ENCODE peak calls at places on chromosomes 1 and 21, in eight cellular contexts. E is kidney, X is endothelial cell, T is progenitor cell of endocrine pancreas, O is heart right ventricle, L is neural crest cell, G is colonic mucosa, H is Calu3. W is an unnamed sample.

GRCh38 chr1:180949616-180950000 is 36.9 kb downstream of the KIAA1614 start:
- DNase-seq in X (no peak), O (no peak), T (no peak), G (no peak), H (no peak), E (no peak), L (no peak), W (no peak)

GRCh38 chr1:234896477-234897364 is 231.9 kb downstream of the TOMM20 start:
- DNase-seq in T (no peak), H (no peak), X (no peak), G (no peak), L (no peak), E (no peak), O (no peak), W (no peak)

GRCh38 chr1:203173566-203173965 is 2.1 kb downstream of the MYBPH start:
- DNase-seq in X (no peak), T (no peak), O (no peak), E (peak), L (no peak), H (no peak), G (no peak), W (peak)

GRCh38 chr1:205442051-205442721 is 13.7 kb downstream of the BLACAT1 start:
- DNase-seq in L (no peak), H (peak), G (no peak), E (peak), O (no peak), T (no peak), X (no peak), W (no peak)

GRCh38 chr1:31444725-31445448 is 31.9 kb downstream of the SERINC2 start:
- DNase-seq in O (no peak), H (peak), E (no peak), X (no peak), L (no peak), T (no peak), G (peak), W (no peak)

GRCh38 chr1:204975021-204975420 is 68.0 kb upstream of the CNTN2 start:
- DNase-seq in L (no peak), X (no peak), E (no peak), G (no peak), O (no peak), H (no peak), T (no peak), W (no peak)

GRCh38 chr1:228471762-228472398 is 15.3 kb upstream of the RNF187 start:
- DNase-seq in H (no peak), E (no peak), G (peak), L (no peak), X (no peak), O (no peak), T (no peak), W (no peak)

GRCh38 chr1:205576011-205576410 is 55.8 kb downstream of the ELK4 start:
- DNase-seq in T (no peak), X (no peak), L (no peak), O (no peak), E (no peak), G (peak), H (no peak), W (no peak)

GRCh38 chr1:224266105-224266935 is 63.7 kb downstream of the NVL start:
- DNase-seq in E (no peak), H (no peak), T (no peak), L (no peak), G (no peak), O (no peak), X (no peak), W (no peak)

GRCh38 chr21:31366825-31367224 is 22.8 kb upstream of the TIAM1 start:
- DNase-seq in E (no peak), X (no peak), T (no peak), O (no peak), G (no peak), L (no peak), H (peak), W (no peak)

GRCh38 chr1:202200112-202200548 is 6.5 kb downstream of the LGR6 start:
- DNase-seq in H (peak), G (peak), O (no peak), T (no peak), L (no peak), E (no peak), X (no peak), W (no peak)

GRCh38 chr21:35933466-35933865 is 126.9 kb downstream of the SETD4 start:
- DNase-seq in L (no peak), G (no peak), O (peak), X (no peak), H (no peak), E (peak), T (no peak), W (no peak)

GRCh38 chr1:7585216-7585907 is 185.7 kb upstream of the VAMP3 start:
- DNase-seq in E (peak), O (no peak), H (no peak), T (no peak), X (no peak), L (no peak), G (no peak), W (no peak)

GRCh38 chr1:9670085-9670484 is 18.6 kb downstream of the PIK3CD start:
- DNase-seq in L (no peak), H (no peak), G (no peak), O (no peak), X (no peak), E (no peak), T (no peak), W (no peak)

GRCh38 chr1:65769621-65770020 is 23.1 kb upstream of the PDE4B start:
- DNase-seq in X (no peak), L (no peak), O (no peak), H (no peak), G (no peak), E (no peak), T (no peak), W (no peak)

GRCh38 chr1:25540750-25541350 is 2.6 kb upstream of the LDLRAP1 start:
- DNase-seq in O (no peak), L (no peak), H (no peak), T (no peak), G (no peak), E (no peak), X (no peak), W (peak)

DNA sequence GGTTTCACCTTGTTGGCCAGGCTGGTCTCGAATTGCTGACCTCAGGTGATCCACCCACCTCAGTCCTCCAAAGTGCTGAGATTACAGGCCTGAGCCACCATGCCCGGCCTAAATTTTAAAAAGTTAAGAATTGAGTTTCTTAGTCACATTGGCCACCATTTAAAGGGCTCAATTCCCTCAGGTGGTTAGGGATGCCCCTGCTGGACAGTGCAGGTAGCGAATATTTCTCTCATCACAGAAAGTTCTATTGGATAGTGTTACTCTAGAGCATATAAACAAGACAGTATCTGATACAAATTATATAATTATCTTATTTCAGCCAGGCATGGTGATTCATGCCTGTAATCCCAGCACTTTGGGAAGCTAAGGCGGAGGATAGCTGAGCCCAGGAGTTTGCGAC is 320.2 kb downstream of the ZP4 start:
- DNase-seq in H (no peak), E (no peak), G (no peak), L (no peak), T (no peak), X (no peak), O (no peak), W (no peak)
- TF ChIP-seq CTCF in H (no peak), E (no peak), G (no peak), L (peak), T (peak), X (peak), O (no peak), W (peak)

GRCh38 chr1:46490603-46491499 is 1.2 kb downstream of the DMBX1 start:
- DNase-seq in L (peak), E (peak), X (no peak), G (no peak), T (no peak), H (no peak), O (no peak), W (no peak)
- TF ChIP-seq CTCF in L (no peak), E (no peak), X (no peak), G (no peak), T (no peak), H (no peak), O (no peak), W (no peak)

DNA sequence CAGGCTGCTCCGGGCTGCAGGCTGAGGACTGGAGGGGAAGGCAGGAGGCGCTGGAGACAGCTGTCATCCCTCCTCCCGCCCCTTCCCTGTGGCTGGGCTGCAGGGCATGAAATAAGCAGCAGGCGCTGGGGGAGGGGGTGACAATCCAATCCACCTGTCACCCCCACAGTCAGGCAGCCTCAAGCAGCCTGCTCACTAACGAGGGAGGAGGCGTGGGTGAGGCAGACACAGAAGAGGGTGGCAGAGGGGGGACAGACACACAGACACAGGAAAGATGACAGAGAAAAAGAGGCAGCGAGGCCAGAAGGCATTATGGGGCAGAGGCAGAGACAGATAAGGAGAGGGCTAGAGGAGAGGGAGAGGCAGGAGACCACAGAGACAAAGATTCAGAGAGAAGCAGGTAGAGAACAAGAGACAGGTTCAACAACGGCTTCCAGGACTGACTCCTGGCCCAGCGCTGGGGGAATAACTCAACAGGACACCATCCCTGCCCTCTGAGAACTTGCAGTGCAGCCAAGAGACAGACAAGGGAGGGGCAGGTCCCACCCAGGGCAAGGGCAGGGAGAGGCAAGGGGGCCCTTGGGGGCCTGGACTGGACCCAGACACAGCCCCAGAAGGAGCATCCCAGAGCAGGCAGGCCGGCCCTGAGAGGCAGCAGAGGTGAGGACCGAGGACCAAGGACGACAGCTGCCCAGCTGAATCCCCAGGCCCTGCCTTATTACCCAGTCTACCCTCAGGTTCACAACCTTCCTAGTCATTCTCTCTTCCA is 11.2 kb downstream of the MEF2D start:
- DNase-seq in T (no peak), L (no peak), X (no peak), E (no peak), O (peak), H (no peak), G (no peak), W (peak)
- TF ChIP-seq CTCF in T (no peak), L (no peak), X (no peak), E (no peak), O (peak), H (no peak), G (no peak), W (no peak)

DNA sequence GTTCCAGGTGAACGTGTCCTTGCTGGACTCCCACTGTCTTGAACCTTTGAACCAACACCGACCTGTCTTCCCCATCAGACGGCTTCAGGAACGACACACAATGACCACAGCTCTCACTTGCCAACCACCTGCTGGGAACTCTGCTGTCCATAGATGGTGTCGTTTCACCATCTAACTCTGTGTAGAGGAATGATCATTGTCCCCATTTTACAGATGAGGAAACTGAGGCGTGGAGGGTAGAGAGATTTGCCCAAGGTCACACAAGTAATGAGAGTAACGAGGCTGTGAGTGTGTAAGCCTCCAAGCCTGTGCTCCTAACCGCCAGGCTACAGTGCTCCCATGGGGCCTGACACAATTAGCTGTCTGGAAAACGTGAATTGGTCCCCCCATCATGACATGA is 9.9 kb upstream of the PLEKHG5 start:
- DNase-seq in O (no peak), T (no peak), G (no peak), H (no peak), X (no peak), L (no peak), E (no peak), W (no peak)
- TF ChIP-seq CTCF in O (no peak), T (no peak), G (no peak), H (no peak), X (no peak), L (no peak), E (no peak), W (no peak)

GRCh38 chr1:244901400-244901799 is 37.1 kb upstream of the HNRNPU start:
- DNase-seq in T (no peak), L (no peak), G (no peak), E (no peak), H (no peak), X (no peak), O (no peak), W (no peak)

GRCh38 chr1:244897476-244898254 is 33.3 kb upstream of the HNRNPU start:
- DNase-seq in L (no peak), O (no peak), G (no peak), E (no peak), T (no peak), H (no peak), X (no peak), W (no peak)

GRCh38 chr1:244893836-244894235 is 29.5 kb upstream of the HNRNPU start:
- DNase-seq in O (no peak), L (no peak), X (no peak), G (no peak), T (no peak), E (no peak), H (no peak), W (no peak)

DNA sequence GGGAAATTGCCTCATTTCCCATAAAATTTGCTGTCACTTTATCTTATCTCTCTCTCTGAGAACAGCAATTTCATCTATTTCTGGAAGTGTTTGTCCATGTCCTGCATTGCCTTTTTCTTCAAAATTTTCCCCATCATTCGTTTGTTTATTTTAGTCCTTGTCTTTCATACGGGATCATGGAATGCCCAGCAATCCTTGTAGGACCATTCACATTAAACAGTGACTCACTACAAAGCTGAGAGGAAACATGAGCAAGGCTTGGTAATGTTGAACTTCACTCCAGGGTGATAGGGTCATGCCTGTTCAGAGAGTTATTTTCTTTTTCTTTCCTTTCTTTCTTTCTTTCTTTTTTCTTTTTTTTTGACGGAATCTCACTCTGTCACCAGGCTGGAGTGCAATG is 32.2 kb upstream of the HNRNPU start:
- DNase-seq in O (no peak), H (no peak), X (no peak), L (no peak), G (no peak), T (no peak), E (no peak), W (no peak)
- TF ChIP-seq CTCF in O (no peak), H (no peak), X (no peak), L (no peak), G (no peak), T (no peak), E (no peak), W (no peak)

DNA sequence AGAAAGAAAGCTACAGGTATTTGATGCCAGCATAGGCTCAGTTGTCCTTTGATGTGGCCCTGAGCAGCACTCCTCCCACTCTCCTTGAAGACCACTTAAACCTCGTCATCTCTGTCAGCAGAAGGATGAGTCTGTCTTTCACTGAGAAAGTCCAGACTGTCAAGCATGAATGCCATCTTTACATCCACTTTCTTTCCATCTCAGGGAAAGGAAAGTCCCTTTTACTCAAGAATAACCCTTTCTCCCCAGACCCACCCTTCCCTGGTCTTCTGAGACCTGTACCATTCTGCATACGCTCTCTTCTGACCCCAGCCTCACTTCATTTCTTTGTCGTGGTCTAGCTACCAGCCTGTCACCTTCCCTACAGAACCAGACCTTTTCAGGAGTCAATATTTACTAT is 4.0 kb upstream of the ELAPOR1 start:
- DNase-seq in X (no peak), O (no peak), G (no peak), H (no peak), L (no peak), T (no peak), E (no peak), W (no peak)
- TF ChIP-seq CTCF in X (no peak), O (no peak), G (no peak), H (no peak), L (no peak), T (no peak), E (no peak), W (no peak)

GRCh38 chr1:90723561-90724108 is 6.5 kb upstream of the BARHL2 start:
- DNase-seq in L (no peak), T (no peak), E (no peak), G (no peak), O (no peak), X (peak), H (peak), W (peak)
- TF ChIP-seq CTCF in L (peak), T (peak), E (no peak), G (no peak), O (no peak), X (peak), H (peak), W (peak)

DNA sequence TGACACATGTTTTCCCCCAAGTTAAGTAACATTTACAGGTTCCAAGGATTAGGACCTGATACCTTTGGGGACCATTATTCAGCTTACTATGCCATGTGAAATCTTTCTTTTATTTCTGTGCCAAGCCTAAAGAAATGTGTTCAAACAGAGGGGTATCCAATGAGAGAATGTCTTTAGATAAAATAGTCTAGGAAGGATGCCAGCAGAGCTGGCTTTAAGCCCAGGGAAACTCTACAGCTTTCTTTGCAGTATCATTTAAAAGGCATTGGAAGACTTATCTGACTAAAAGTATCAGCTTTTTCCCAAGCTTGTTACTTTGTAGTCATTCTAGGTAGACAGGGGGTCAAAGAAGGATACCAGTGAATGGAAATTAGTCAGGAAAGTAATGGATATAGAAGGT is 860.4 kb downstream of the PLA2G4A start:
- DNase-seq in G (no peak), X (no peak), E (no peak), H (peak), T (no peak), L (no peak), O (no peak), W (no peak)
- TF ChIP-seq CTCF in G (no peak), X (no peak), E (no peak), H (no peak), T (no peak), L (no peak), O (no peak), W (no peak)

DNA sequence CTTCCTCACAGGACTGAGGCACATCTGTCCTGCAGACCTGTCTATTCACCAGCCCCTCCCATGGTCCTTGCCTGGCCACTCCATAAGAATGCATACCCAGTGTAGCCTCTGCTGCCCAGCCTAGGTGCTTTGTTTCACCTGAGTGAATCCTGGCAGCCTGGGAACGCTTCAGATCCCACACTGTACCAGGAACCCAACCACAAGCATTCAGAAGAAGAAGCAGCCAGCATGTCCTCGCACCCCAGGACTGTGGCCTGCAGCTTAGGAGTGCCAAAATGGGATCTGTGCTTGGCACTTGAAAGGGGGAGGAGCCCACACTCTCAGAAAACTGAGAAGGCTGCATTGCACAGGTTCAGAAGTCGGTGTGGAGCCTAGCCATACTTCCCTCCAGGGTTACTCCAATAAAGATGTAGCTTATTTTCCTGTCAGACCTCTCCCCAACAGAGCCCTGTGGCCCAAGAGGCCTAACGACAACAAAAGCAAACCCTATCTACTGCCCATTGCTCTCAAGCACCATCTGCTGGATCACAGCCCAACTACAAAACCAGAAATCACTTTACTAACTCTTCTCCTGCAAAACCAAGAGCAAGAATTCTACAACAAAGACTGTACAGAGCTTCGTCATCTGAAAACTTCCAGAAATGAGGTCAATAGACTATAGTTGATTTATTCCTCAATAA is 923.1 kb upstream of the NEGR1 start:
- DNase-seq in G (no peak), O (no peak), L (no peak), X (no peak), E (no peak), T (no peak), H (no peak), W (no peak)
- TF ChIP-seq CTCF in G (no peak), O (no peak), L (peak), X (no peak), E (no peak), T (peak), H (no peak), W (no peak)

DNA sequence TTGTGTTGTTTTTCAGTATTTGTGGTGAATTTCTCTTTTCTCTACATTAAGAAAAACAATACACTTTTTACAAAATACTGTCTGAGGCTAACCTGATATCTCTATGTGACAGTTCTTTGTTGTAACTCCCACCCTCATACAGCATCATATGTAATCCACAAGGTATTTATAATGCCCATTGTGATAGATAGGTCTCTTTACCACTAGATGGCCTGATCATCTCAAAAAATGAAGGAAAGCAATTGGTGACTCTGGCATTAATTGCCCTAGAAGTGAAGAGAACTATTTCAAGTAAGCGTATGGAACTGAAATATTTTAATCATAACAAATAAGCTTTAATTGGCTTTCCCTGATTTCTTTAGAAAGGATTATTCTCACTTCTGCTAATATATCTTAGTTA is 36.2 kb upstream of the HFM1 start:
- DNase-seq in G (no peak), O (no peak), T (no peak), L (no peak), H (no peak), X (no peak), E (no peak), W (no peak)
- TF ChIP-seq CTCF in G (no peak), O (no peak), T (no peak), L (peak), H (no peak), X (no peak), E (no peak), W (no peak)

W was measured in glutamatergic neuron.